ENCODE peak calls at places on chromosomes 11 and 22, in four cellular contexts. G is right cardiac atrium, T is cardiac muscle cell, M is left ventricle myocardium inferior. W is an unnamed sample.

GRCh38 chr11:86644291-86644690 is 28.1 kb downstream of the ME3 start:
- DNase-seq in G (no peak), T (peak), M (no peak), W (no peak)

GRCh38 chr11:128837627-128838026 is 29.5 kb downstream of the KCNJ1 start:
- DNase-seq in G (no peak), T (peak), M (no peak), W (no peak)

GRCh38 chr22:47396515-47396914 is 634.1 kb downstream of the TBC1D22A start:
- DNase-seq in G (no peak), T (no peak), M (no peak), W (no peak)

GRCh38 chr11:17742019-17742418 is 7.4 kb downstream of the KCNC1 start:
- DNase-seq in G (no peak), T (no peak), M (no peak), W (no peak)

GRCh38 chr11:2672553-2673249 is 27.1 kb downstream of the KCNQ1OT1 start:
- DNase-seq in G (no peak), T (no peak), M (no peak), W (no peak)

GRCh38 chr11:115439385-115439784 is 64.8 kb downstream of the CADM1 start:
- DNase-seq in G (no peak), T (no peak), M (no peak), W (no peak)

GRCh38 chr11:12454782-12455181 is 77.4 kb downstream of the PARVA start:
- DNase-seq in G (no peak), T (no peak), M (no peak), W (no peak)

GRCh38 chr11:15053201-15053685 is 20.1 kb upstream of the CALCB start:
- DNase-seq in G (no peak), T (no peak), M (no peak), W (no peak)

GRCh38 chr11:135033545-135033944 is 621.5 kb upstream of the B3GAT1 start:
- DNase-seq in G (no peak), T (peak), M (no peak), W (no peak)

GRCh38 chr11:2400761-2401435 is 348 bp downstream of the TSSC4 start:
- DNase-seq in G (no peak), T (no peak), M (no peak), W (no peak)

GRCh38 chr11:12377106-12377823 is at the start of gene PARVA:
- DNase-seq in G (peak), T (peak), M (peak), W (no peak)

GRCh38 chr11:124899376-124900145 is 1.9 kb upstream of the ROBO4 start:
- DNase-seq in G (no peak), T (no peak), M (no peak), W (no peak)

GRCh38 chr22:45469573-45470383 is 32.9 kb upstream of the FBLN1 start:
- DNase-seq in G (no peak), T (peak), M (no peak), W (no peak)

GRCh38 chr11:6469599-6469998 is 4.1 kb downstream of the TRIM3 start:
- DNase-seq in G (no peak), T (no peak), M (no peak), W (no peak)

GRCh38 chr11:78244546-78245315 is 56.0 kb downstream of the USP35 start:
- DNase-seq in G (no peak), T (peak), M (no peak), W (no peak)

GRCh38 chr11:106763516-106763915 is 254.8 kb downstream of the GUCY1A2 start:
- DNase-seq in G (no peak), T (peak), M (no peak), W (no peak)

GRCh38 chr22:28816994-28817530 is 16.7 kb upstream of the XBP1 start:
- DNase-seq in G (no peak), T (no peak), M (no peak), W (no peak)

GRCh38 chr11:15863411-15863810 is 492.9 kb downstream of the SOX6 start:
- DNase-seq in G (no peak), T (no peak), M (no peak), W (no peak)

GRCh38 chr22:48118654-48119053 is 1356.2 kb downstream of the TBC1D22A start:
- DNase-seq in G (no peak), T (no peak), M (no peak), W (no peak)

GRCh38 chr11:18792827-18793226 is 1.2 kb upstream of the PTPN5 start:
- DNase-seq in G (no peak), T (no peak), M (no peak), W (no peak)

GRCh38 chr11:11657101-11657935 is 35.5 kb upstream of the GALNT18 start:
- DNase-seq in G (no peak), T (no peak), M (no peak), W (no peak)

GRCh38 chr22:50101870-50102565 is 12.2 kb downstream of the MOV10L1 start:
- DNase-seq in G (no peak), T (no peak), M (no peak), W (no peak)

GRCh38 chr11:69052343-69053168 is 3.8 kb downstream of the TPCN2 start:
- DNase-seq in G (no peak), T (no peak), M (no peak), W (no peak)

GRCh38 chr11:36027731-36028130 is 83.9 kb downstream of the LDLRAD3 start:
- DNase-seq in G (peak), T (no peak), M (peak), W (no peak)

GRCh38 chr11:71252782-71253730 is 679 bp upstream of the SHANK2 start:
- DNase-seq in G (no peak), T (peak), M (no peak), W (no peak)

GRCh38 chr22:30602049-30602448 is 4.9 kb upstream of the TCN2 start:
- DNase-seq in G (no peak), T (peak), M (no peak), W (no peak)

GRCh38 chr11:113840932-113841664 is 34.3 kb downstream of the USP28 start:
- DNase-seq in G (no peak), T (no peak), M (no peak), W (no peak)

GRCh38 chr11:106087815-106088435 is 10.5 kb downstream of the AASDHPPT start:
- DNase-seq in G (peak), T (peak), M (peak), W (peak)

GRCh38 chr11:34976496-34976895 is 60.1 kb downstream of the PDHX start:
- DNase-seq in G (no peak), T (no peak), M (no peak), W (no peak)

GRCh38 chr11:34977039-34977906 is 60.9 kb downstream of the PDHX start:
- DNase-seq in G (no peak), T (peak), M (no peak), W (no peak)

GRCh38 chr11:34978236-34979191 is 62.1 kb downstream of the PDHX start:
- DNase-seq in G (no peak), T (peak), M (no peak), W (no peak)

GRCh38 chr11:34972892-34973291 is 56.5 kb downstream of the PDHX start:
- DNase-seq in G (no peak), T (peak), M (no peak), W (no peak)

GRCh38 chr11:34975482-34975881 is 59.1 kb downstream of the PDHX start:
- DNase-seq in G (no peak), T (no peak), M (no peak), W (no peak)
- H3K27ac ChIP-seq in G (no peak), T (no peak), M (no peak), W (no peak)

DNA sequence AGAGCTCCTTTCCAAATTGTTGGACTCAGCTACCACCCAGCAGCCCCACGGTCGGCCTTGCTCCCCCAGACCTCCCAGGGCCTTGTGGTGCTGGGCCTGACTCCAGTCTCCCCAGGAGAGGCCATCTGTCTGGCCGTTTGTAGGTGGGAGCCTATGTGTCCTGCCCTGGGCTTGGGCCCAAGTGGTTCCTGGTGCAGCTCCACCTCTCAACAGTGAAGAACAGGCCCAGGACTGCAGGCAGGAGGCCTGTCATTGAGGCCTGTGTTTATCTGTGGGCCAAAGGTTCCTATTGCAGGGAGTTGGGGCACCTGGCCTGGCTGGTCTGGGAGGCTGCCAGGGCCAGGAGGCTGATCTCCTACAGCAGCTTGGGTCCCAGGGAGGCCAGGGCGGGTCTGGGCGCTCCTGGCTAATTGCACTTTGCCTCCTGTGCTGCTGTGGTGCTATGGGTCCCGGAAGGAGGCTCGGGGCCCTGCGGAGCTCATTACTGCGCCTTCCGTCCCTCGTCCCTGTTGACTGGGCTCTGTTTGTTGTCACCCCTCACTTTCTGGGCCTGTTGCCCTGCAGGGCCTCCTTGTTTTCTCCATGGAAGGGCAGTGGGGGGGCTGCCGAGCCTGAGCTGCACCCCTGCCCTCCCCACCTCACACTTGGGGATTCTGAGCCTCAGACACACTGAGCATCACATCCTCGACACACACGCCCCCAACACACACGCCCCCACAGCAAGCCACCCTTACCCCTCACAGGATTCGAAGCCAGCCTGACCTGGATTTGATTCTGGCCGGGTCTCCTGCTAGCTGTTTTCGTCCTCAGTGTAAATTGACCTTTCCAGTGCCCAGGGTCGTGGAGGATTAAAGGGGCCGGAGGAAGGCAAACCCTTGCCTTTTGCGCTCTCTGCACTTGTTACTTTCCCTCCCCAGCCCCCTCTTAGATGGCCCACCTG is 6.8 kb upstream of the OMP start:
- DNase-seq in G (peak), T (no peak), M (peak), W (no peak)
- H3K27ac ChIP-seq in G (no peak), T (no peak), M (no peak), W (no peak)

GRCh38 chr11:91927448-91927847 is 297.2 kb upstream of the FAT3 start:
- DNase-seq in G (no peak), T (no peak), M (no peak), W (no peak)

GRCh38 chr11:91935120-91935519 is 289.5 kb upstream of the FAT3 start:
- DNase-seq in G (no peak), T (no peak), M (no peak), W (no peak)

GRCh38 chr11:91926967-91927366 is 297.7 kb upstream of the FAT3 start:
- DNase-seq in G (peak), T (peak), M (peak), W (no peak)

DNA sequence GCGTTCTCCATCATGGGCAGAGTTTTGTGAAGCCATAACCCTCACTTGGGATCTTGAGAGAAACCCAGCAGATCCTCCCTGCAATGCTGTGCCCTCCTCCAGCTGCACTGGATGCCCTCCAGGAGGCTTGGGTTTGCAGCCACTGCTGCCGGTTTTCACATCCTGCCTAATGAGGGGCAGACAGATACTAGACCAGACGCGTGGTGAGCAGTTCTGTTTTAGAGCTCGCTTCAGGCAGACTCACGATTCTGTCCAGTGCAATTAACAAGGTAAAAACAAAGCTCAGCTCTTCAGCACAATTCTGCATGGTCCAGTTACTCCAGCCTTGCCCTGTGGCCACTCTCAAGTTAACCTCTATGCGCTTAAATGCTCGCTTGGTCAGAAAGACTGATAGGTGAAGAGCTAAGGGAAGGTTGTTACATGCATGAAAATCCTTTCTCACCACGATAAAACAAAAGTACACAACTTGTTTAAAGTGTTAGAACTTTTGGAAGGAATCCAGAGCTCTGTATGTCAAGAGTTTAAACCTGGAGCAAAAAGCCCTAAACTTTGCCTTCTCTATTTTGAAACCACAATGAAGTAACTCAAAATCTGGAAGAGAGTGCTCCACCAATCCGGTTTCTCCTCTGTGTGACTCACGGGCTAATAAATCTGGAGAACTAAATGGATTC is 292.3 kb upstream of the FAT3 start:
- DNase-seq in G (no peak), T (no peak), M (no peak), W (no peak)
- H3K27ac ChIP-seq in G (no peak), T (no peak), M (no peak), W (no peak)

GRCh38 chr11:117874253-117874909 is 2.1 kb downstream of the FXYD6 start:
- DNase-seq in G (no peak), T (no peak), M (no peak), W (no peak)

GRCh38 chr11:117876341-117877119 is at the start of gene FXYD6:
- DNase-seq in G (peak), T (peak), M (peak), W (no peak)

GRCh38 chr11:117876049-117876340 is 463 bp downstream of the FXYD6 start:
- DNase-seq in G (no peak), T (no peak), M (no peak), W (no peak)

GRCh38 chr11:117874910-117875396 is 1.5 kb downstream of the FXYD6 start:
- DNase-seq in G (no peak), T (no peak), M (no peak), W (no peak)

DNA sequence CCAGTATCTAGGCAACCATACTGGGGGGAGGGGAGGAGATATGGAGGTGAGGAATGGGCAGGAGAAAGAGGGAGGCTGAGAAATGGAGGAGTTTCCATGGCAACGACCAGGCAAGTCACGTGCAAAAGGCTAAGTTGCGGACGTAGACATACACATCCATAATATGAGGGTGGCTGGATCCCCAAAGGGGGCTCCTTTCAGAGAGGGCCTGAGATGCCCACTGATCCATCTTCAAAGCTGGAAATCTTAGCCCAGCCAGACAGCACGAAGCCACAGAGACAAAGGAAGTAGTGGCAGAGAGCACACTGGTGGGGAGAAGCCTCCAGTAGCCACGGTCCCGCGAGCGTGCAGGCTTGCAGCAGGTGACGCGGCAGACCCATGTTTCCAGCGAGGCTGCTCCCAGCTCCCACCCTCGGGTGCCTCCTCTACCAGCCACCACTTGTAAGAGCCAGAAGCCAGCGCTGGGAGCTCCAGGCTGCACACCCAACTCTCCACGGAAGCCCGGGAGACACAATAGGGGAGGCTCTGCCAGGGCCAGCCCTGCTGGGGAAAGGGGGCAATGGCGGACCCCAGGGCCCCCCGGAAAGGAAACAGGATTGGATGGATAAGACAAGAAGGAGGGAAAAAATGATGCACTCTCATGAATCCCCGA is 935 bp downstream of the FXYD6 start:
- DNase-seq in G (no peak), T (no peak), M (peak), W (peak)
- H3K27ac ChIP-seq in G (no peak), T (no peak), M (peak), W (no peak)

GRCh38 chr22:18055619-18056160 is 22.1 kb upstream of the PEX26 start:
- DNase-seq in G (no peak), T (no peak), M (no peak), W (no peak)
- H3K27ac ChIP-seq in G (peak), T (no peak), M (peak), W (no peak)

GRCh38 chr11:45577755-45578154 is 87.7 kb downstream of the CHST1 start:
- DNase-seq in G (no peak), T (no peak), M (no peak), W (no peak)
- H3K27ac ChIP-seq in G (no peak), T (no peak), M (no peak), W (no peak)

GRCh38 chr11:886568-886967 is 24.0 kb downstream of the CHID1 start:
- DNase-seq in G (no peak), T (no peak), M (no peak), W (no peak)

GRCh38 chr11:880447-880846 is 30.2 kb downstream of the CHID1 start:
- DNase-seq in G (no peak), T (no peak), M (no peak), W (no peak)

GRCh38 chr11:883527-883926 is 27.1 kb downstream of the CHID1 start:
- DNase-seq in G (no peak), T (no peak), M (no peak), W (no peak)

GRCh38 chr11:884578-885070 is 26.0 kb downstream of the CHID1 start:
- DNase-seq in G (no peak), T (no peak), M (no peak), W (no peak)

DNA sequence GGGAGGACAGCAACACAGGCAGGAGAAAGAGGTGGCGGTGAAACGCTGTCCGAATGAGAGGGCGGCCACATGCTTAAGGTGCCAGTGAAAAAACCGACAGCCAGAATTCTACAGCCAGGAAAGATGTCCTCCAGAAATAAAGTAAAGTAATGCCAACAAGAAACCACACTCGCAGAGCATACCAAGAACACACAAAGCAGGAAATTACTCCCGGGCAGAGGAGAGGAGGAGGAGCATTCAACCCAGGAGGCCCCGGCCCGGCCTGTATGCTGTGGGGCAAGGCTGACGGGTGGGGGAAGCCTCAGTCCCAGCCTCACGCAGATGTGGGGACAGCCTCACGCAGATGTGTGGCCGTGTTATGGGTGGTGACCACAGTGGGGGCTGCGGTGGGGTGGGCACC is 28.0 kb downstream of the CHID1 start:
- DNase-seq in G (no peak), T (no peak), M (no peak), W (no peak)
- H3K27ac ChIP-seq in G (no peak), T (no peak), M (no peak), W (no peak)

GRCh38 chr11:65292866-65293265 is 21.8 kb upstream of the CDC42EP2 start:
- DNase-seq in G (no peak), T (no peak), M (no peak), W (no peak)
- H3K27ac ChIP-seq in G (peak), T (no peak), M (peak), W (no peak)